ENCODE peak calls at places on chromosomes 3 and 15, in ten cellular contexts. One of them, this sample, is unnamed.
A peak's percentile ranks its signal among the peaks of the same experiment; 100 is the strongest.

GRCh38 chr3:15805756-15806266 is 8.0 kb upstream of the ANKRD28 start:
- DNase-seq in NCI-H1105: no peak
- DNase-seq in upper lobe of right lung: no peak
- DNase-seq in activated T-cell treated with anti-CD3 and anti-CD28 coated beads for 1 hour: no peak
- DNase-seq in NCI-H82: no peak
- DNase-seq in CD8-positive, alpha-beta memory T cell: no peak
- DNase-seq in cardiac muscle cell: peak; percentile 83
- DNase-seq in left cardiac atrium: no peak
- DNase-seq in T-helper 17 cell: no peak
- DNase-seq in uterus: no peak
- DNase-seq in this sample: no peak

GRCh38 chr3:132006605-132007204 is 28.1 kb downstream of the CPNE4 start:
- DNase-seq in activated T-cell treated with anti-CD3 and anti-CD28 coated beads for 1 hour: no peak
- DNase-seq in left cardiac atrium: no peak
- DNase-seq in CD8-positive, alpha-beta memory T cell: no peak
- DNase-seq in upper lobe of right lung: no peak
- DNase-seq in T-helper 17 cell: no peak
- DNase-seq in NCI-H82: peak; percentile 75
- DNase-seq in uterus: no peak
- DNase-seq in NCI-H1105: no peak
- DNase-seq in cardiac muscle cell: peak; percentile 59
- DNase-seq in this sample: no peak

GRCh38 chr3:76826915-76827314 is 213.0 kb upstream of the ROBO2 start:
- DNase-seq in NCI-H82: no peak
- DNase-seq in T-helper 17 cell: no peak
- DNase-seq in upper lobe of right lung: no peak
- DNase-seq in NCI-H1105: peak; percentile 40
- DNase-seq in left cardiac atrium: no peak
- DNase-seq in activated T-cell treated with anti-CD3 and anti-CD28 coated beads for 1 hour: no peak
- DNase-seq in CD8-positive, alpha-beta memory T cell: no peak
- DNase-seq in uterus: no peak
- DNase-seq in cardiac muscle cell: no peak
- DNase-seq in this sample: peak; percentile 41

GRCh38 chr15:70318996-70319465 is 221.3 kb upstream of the TLE3 start:
- DNase-seq in cardiac muscle cell: peak; percentile 52
- DNase-seq in CD8-positive, alpha-beta memory T cell: no peak
- DNase-seq in upper lobe of right lung: no peak
- DNase-seq in NCI-H1105: no peak
- DNase-seq in left cardiac atrium: no peak
- DNase-seq in NCI-H82: no peak
- DNase-seq in uterus: peak; percentile 92
- DNase-seq in T-helper 17 cell: no peak
- DNase-seq in activated T-cell treated with anti-CD3 and anti-CD28 coated beads for 1 hour: no peak
- DNase-seq in this sample: no peak

GRCh38 chr3:122857019-122857418 is 62.1 kb downstream of the SLC49A4 start:
- DNase-seq in activated T-cell treated with anti-CD3 and anti-CD28 coated beads for 1 hour: no peak
- DNase-seq in NCI-H82: no peak
- DNase-seq in NCI-H1105: no peak
- DNase-seq in upper lobe of right lung: no peak
- DNase-seq in left cardiac atrium: no peak
- DNase-seq in CD8-positive, alpha-beta memory T cell: no peak
- DNase-seq in T-helper 17 cell: no peak
- DNase-seq in cardiac muscle cell: peak; percentile 84
- DNase-seq in uterus: no peak
- DNase-seq in this sample: no peak

GRCh38 chr3:173584093-173584833 is 186.7 kb downstream of the NLGN1 start:
- DNase-seq in activated T-cell treated with anti-CD3 and anti-CD28 coated beads for 1 hour: no peak
- DNase-seq in upper lobe of right lung: no peak
- DNase-seq in T-helper 17 cell: no peak
- DNase-seq in NCI-H1105: peak; percentile 50
- DNase-seq in NCI-H82: peak; percentile 49
- DNase-seq in cardiac muscle cell: peak; percentile 52
- DNase-seq in uterus: no peak
- DNase-seq in CD8-positive, alpha-beta memory T cell: no peak
- DNase-seq in left cardiac atrium: no peak
- DNase-seq in this sample: peak; percentile 39

GRCh38 chr3:123081718-123082369 is 15.0 kb downstream of the PDIA5 start:
- DNase-seq in NCI-H1105: peak; percentile 44
- DNase-seq in uterus: no peak
- DNase-seq in CD8-positive, alpha-beta memory T cell: no peak
- DNase-seq in left cardiac atrium: no peak
- DNase-seq in T-helper 17 cell: no peak
- DNase-seq in NCI-H82: peak; percentile 92
- DNase-seq in upper lobe of right lung: no peak
- DNase-seq in cardiac muscle cell: peak; percentile 59
- DNase-seq in activated T-cell treated with anti-CD3 and anti-CD28 coated beads for 1 hour: no peak
- DNase-seq in this sample: no peak

GRCh38 chr3:49711489-49711888 is 8.0 kb downstream of the AMIGO3 start:
- DNase-seq in NCI-H1105: no peak
- DNase-seq in uterus: no peak
- DNase-seq in cardiac muscle cell: no peak
- DNase-seq in T-helper 17 cell: no peak
- DNase-seq in activated T-cell treated with anti-CD3 and anti-CD28 coated beads for 1 hour: no peak
- DNase-seq in NCI-H82: no peak
- DNase-seq in CD8-positive, alpha-beta memory T cell: no peak
- DNase-seq in left cardiac atrium: no peak
- DNase-seq in upper lobe of right lung: no peak
- DNase-seq in this sample: no peak

GRCh38 chr3:86245360-86245759 is 745.6 kb downstream of the VGLL3 start:
- DNase-seq in uterus: no peak
- DNase-seq in NCI-H82: no peak
- DNase-seq in left cardiac atrium: no peak
- DNase-seq in CD8-positive, alpha-beta memory T cell: no peak
- DNase-seq in T-helper 17 cell: no peak
- DNase-seq in activated T-cell treated with anti-CD3 and anti-CD28 coated beads for 1 hour: no peak
- DNase-seq in upper lobe of right lung: no peak
- DNase-seq in NCI-H1105: no peak
- DNase-seq in cardiac muscle cell: no peak
- DNase-seq in this sample: no peak

GRCh38 chr3:264394-265156 is 68.0 kb downstream of the CHL1 start:
- DNase-seq in upper lobe of right lung: no peak
- DNase-seq in NCI-H82: no peak
- DNase-seq in activated T-cell treated with anti-CD3 and anti-CD28 coated beads for 1 hour: no peak
- DNase-seq in left cardiac atrium: no peak
- DNase-seq in CD8-positive, alpha-beta memory T cell: no peak
- DNase-seq in NCI-H1105: no peak
- DNase-seq in T-helper 17 cell: no peak
- DNase-seq in uterus: no peak
- DNase-seq in cardiac muscle cell: peak; percentile 10
- DNase-seq in this sample: peak; percentile 63

GRCh38 chr15:74983725-74984231 is 11.6 kb upstream of the SCAMP5 start:
- DNase-seq in NCI-H1105: no peak
- DNase-seq in activated T-cell treated with anti-CD3 and anti-CD28 coated beads for 1 hour: no peak
- DNase-seq in uterus: no peak
- DNase-seq in CD8-positive, alpha-beta memory T cell: no peak
- DNase-seq in cardiac muscle cell: no peak
- DNase-seq in left cardiac atrium: no peak
- DNase-seq in NCI-H82: no peak
- DNase-seq in upper lobe of right lung: no peak
- DNase-seq in T-helper 17 cell: no peak
- DNase-seq in this sample: no peak

GRCh38 chr15:72198410-72199270 is 1.1 kb upstream of the GRAMD2A start:
- DNase-seq in uterus: no peak
- DNase-seq in upper lobe of right lung: no peak
- DNase-seq in cardiac muscle cell: no peak
- DNase-seq in CD8-positive, alpha-beta memory T cell: no peak
- DNase-seq in activated T-cell treated with anti-CD3 and anti-CD28 coated beads for 1 hour: no peak
- DNase-seq in NCI-H82: peak; percentile 65
- DNase-seq in left cardiac atrium: no peak
- DNase-seq in NCI-H1105: peak; percentile 89
- DNase-seq in T-helper 17 cell: no peak
- DNase-seq in this sample: peak; percentile 72

GRCh38 chr3:141955163-141955562 is 78.7 kb downstream of the ATP1B3 start:
- DNase-seq in T-helper 17 cell: no peak
- DNase-seq in upper lobe of right lung: no peak
- DNase-seq in NCI-H82: peak; percentile 70
- DNase-seq in cardiac muscle cell: no peak
- DNase-seq in CD8-positive, alpha-beta memory T cell: no peak
- DNase-seq in uterus: no peak
- DNase-seq in NCI-H1105: no peak
- DNase-seq in activated T-cell treated with anti-CD3 and anti-CD28 coated beads for 1 hour: no peak
- DNase-seq in left cardiac atrium: no peak
- DNase-seq in this sample: no peak

GRCh38 chr3:33081812-33082211 is 15.1 kb downstream of the GLB1 start:
- DNase-seq in activated T-cell treated with anti-CD3 and anti-CD28 coated beads for 1 hour: no peak
- DNase-seq in NCI-H82: no peak
- DNase-seq in NCI-H1105: no peak
- DNase-seq in left cardiac atrium: no peak
- DNase-seq in T-helper 17 cell: no peak
- DNase-seq in cardiac muscle cell: no peak
- DNase-seq in upper lobe of right lung: no peak
- DNase-seq in uterus: no peak
- DNase-seq in CD8-positive, alpha-beta memory T cell: no peak
- DNase-seq in this sample: no peak

GRCh38 chr3:141681390-141681780 is 56.7 kb upstream of the RNF7 start:
- DNase-seq in activated T-cell treated with anti-CD3 and anti-CD28 coated beads for 1 hour: no peak
- DNase-seq in uterus: no peak
- DNase-seq in upper lobe of right lung: no peak
- DNase-seq in NCI-H1105: peak; percentile 36
- DNase-seq in cardiac muscle cell: no peak
- DNase-seq in T-helper 17 cell: no peak
- DNase-seq in NCI-H82: no peak
- DNase-seq in CD8-positive, alpha-beta memory T cell: no peak
- DNase-seq in left cardiac atrium: no peak
- DNase-seq in this sample: no peak

GRCh38 chr3:43959498-43960447 is 269.0 kb downstream of the ABHD5 start:
- DNase-seq in T-helper 17 cell: no peak
- DNase-seq in activated T-cell treated with anti-CD3 and anti-CD28 coated beads for 1 hour: no peak
- DNase-seq in uterus: no peak
- DNase-seq in NCI-H1105: no peak
- DNase-seq in cardiac muscle cell: no peak
- DNase-seq in CD8-positive, alpha-beta memory T cell: no peak
- DNase-seq in NCI-H82: peak; percentile 87
- DNase-seq in upper lobe of right lung: no peak
- DNase-seq in left cardiac atrium: no peak
- DNase-seq in this sample: no peak

GRCh38 chr15:88894819-88895767 is at the start of gene HAPLN3:
- DNase-seq in NCI-H82: peak; percentile 63
- DNase-seq in cardiac muscle cell: peak; percentile 59
- DNase-seq in upper lobe of right lung: no peak
- DNase-seq in activated T-cell treated with anti-CD3 and anti-CD28 coated beads for 1 hour: peak; percentile 33
- DNase-seq in CD8-positive, alpha-beta memory T cell: peak; percentile 40
- DNase-seq in T-helper 17 cell: peak; percentile 46
- DNase-seq in NCI-H1105: no peak
- DNase-seq in left cardiac atrium: peak; percentile 56
- DNase-seq in uterus: no peak
- DNase-seq in this sample: no peak

GRCh38 chr3:172061724-172062184 is 22.4 kb downstream of the FNDC3B start:
- DNase-seq in uterus: no peak
- DNase-seq in CD8-positive, alpha-beta memory T cell: no peak
- DNase-seq in NCI-H82: no peak
- DNase-seq in left cardiac atrium: no peak
- DNase-seq in cardiac muscle cell: peak; percentile 52
- DNase-seq in NCI-H1105: no peak
- DNase-seq in activated T-cell treated with anti-CD3 and anti-CD28 coated beads for 1 hour: no peak
- DNase-seq in T-helper 17 cell: no peak
- DNase-seq in upper lobe of right lung: no peak
- DNase-seq in this sample: no peak

GRCh38 chr3:140468407-140468806 is 209.5 kb upstream of the TRIM42 start:
- DNase-seq in NCI-H1105: no peak
- DNase-seq in uterus: no peak
- DNase-seq in upper lobe of right lung: no peak
- DNase-seq in T-helper 17 cell: no peak
- DNase-seq in CD8-positive, alpha-beta memory T cell: no peak
- DNase-seq in NCI-H82: no peak
- DNase-seq in cardiac muscle cell: no peak
- DNase-seq in left cardiac atrium: no peak
- DNase-seq in activated T-cell treated with anti-CD3 and anti-CD28 coated beads for 1 hour: no peak
- DNase-seq in this sample: no peak

This sample was measured in NCI-H748 treated with DMSO at 0.1 percent for 48 hours.